ENCODE peak calls at places on chromosomes 2 and 18, in five cellular contexts. L is right cardiac atrium; Q is left cardiac atrium; G is Caco-2; T is stimulated activated CD8-positive, alpha-beta memory T cell treated with anti-CD3 and anti-CD28 coated beads, Interleukin-15, amount 100 ng/mL, for 48 hours. A is an unnamed sample.

GRCh38 chr2:215136669-215137328 is 1.6 kb downstream of the ABCA12 start:
- DNase-seq in L (no peak), Q (no peak), G (no peak), T (no peak), A (no peak)

GRCh38 chr2:133362061-133362476 is 206.2 kb downstream of the NCKAP5 start:
- DNase-seq in L (no peak), Q (no peak), G (no peak), T (no peak), A (no peak)

GRCh38 chr2:67871696-67872320 is 191.0 kb downstream of the C1D start:
- DNase-seq in L (no peak), Q (no peak), G (no peak), T (no peak), A (no peak)

GRCh38 chr2:212034841-212035585 is 503.6 kb downstream of the ERBB4 start:
- DNase-seq in L (no peak), Q (no peak), G (no peak), T (no peak), A (no peak)

GRCh38 chr2:173117678-173118077 is 42.0 kb downstream of the MAP3K20 start:
- DNase-seq in L (no peak), Q (no peak), G (no peak), T (no peak), A (no peak)

GRCh38 chr2:66439291-66440010 is 4.5 kb downstream of the MEIS1 start:
- DNase-seq in L (peak; percentile 73), Q (peak; percentile 40), G (no peak), T (no peak), A (peak; percentile 55)

GRCh38 chr18:12645751-12646203 is 12.1 kb downstream of the SPIRE1 start:
- DNase-seq in L (peak; percentile 57), Q (peak; percentile 49), G (no peak), T (no peak), A (peak; percentile 61)

GRCh38 chr2:118845843-118846666 is 1.4 kb downstream of the EN1 start:
- DNase-seq in L (no peak), Q (no peak), G (peak; percentile 21), T (no peak), A (no peak)

GRCh38 chr18:78975699-78976098 is 3.9 kb upstream of the SALL3 start:
- DNase-seq in L (no peak), Q (no peak), G (no peak), T (no peak), A (no peak)

GRCh38 chr2:204686415-204686814 is 141.1 kb downstream of the PARD3B start:
- DNase-seq in L (no peak), Q (no peak), G (no peak), T (no peak), A (no peak)

GRCh38 chr2:211077216-211077764 is 520.9 kb downstream of the CPS1 start:
- DNase-seq in L (no peak), Q (no peak), G (no peak), T (no peak), A (no peak)

GRCh38 chr2:119491776-119492525 is 32.3 kb downstream of the SCTR start:
- DNase-seq in L (no peak), Q (no peak), G (peak; percentile 92), T (no peak), A (no peak)

GRCh38 chr18:9682572-9682971 is 25.5 kb upstream of the RAB31 start:
- DNase-seq in L (no peak), Q (no peak), G (no peak), T (no peak), A (no peak)

GRCh38 chr2:238727585-238728321 is 120.1 kb upstream of the TWIST2 start:
- DNase-seq in L (peak; percentile 63), Q (peak; percentile 57), G (no peak), T (no peak), A (peak; percentile 72)

GRCh38 chr2:72275084-72275483 is 127.4 kb upstream of the CYP26B1 start:
- DNase-seq in L (no peak), Q (no peak), G (no peak), T (no peak), A (no peak)

GRCh38 chr18:5110288-5110687 is 86.8 kb downstream of the AKAIN1 start:
- DNase-seq in L (no peak), Q (no peak), G (no peak), T (no peak), A (no peak)

GRCh38 chr2:240999873-241000541 is 1.6 kb downstream of the SNED1 start:
- DNase-seq in L (no peak), Q (peak; percentile 20), G (no peak), T (no peak), A (no peak)

GRCh38 chr2:23301151-23301550 is 83.8 kb upstream of the KLHL29 start:
- DNase-seq in L (no peak), Q (no peak), G (no peak), T (no peak), A (no peak)

GRCh38 chr2:75896779-75897366 is 186.2 kb upstream of the GCFC2 start:
- DNase-seq in L (no peak), Q (no peak), G (peak; percentile 66), T (no peak), A (no peak)

GRCh38 chr18:36672437-36673344 is 156.1 kb downstream of the TPGS2 start:
- DNase-seq in L (peak; percentile 58), Q (no peak), G (no peak), T (no peak), A (no peak)

GRCh38 chr2:45823723-45824206 is 172.3 kb downstream of the PRKCE start:
- DNase-seq in L (peak; percentile 89), Q (peak; percentile 73), G (no peak), T (no peak), A (peak; percentile 89)

GRCh38 chr2:44997948-44998347 is 11.3 kb downstream of the SIX2 start:
- DNase-seq in L (no peak), Q (no peak), G (no peak), T (no peak), A (no peak)

GRCh38 chr18:70464343-70465114 is 175.7 kb downstream of the SOCS6 start:
- DNase-seq in L (peak; percentile 85), Q (peak; percentile 81), G (peak; percentile 55), T (peak; percentile 3), A (peak; percentile 81)

GRCh38 chr2:237254911-237255578 is 158.9 kb downstream of the COL6A3 start:
- DNase-seq in L (no peak), Q (no peak), G (no peak), T (no peak), A (no peak)

GRCh38 chr2:100178085-100178788 is 35.8 kb upstream of the AFF3 start:
- DNase-seq in L (no peak), Q (peak; percentile 36), G (peak; percentile 57), T (peak; percentile 15), A (no peak)

GRCh38 chr2:198309673-198310280 is 505.4 kb downstream of the PLCL1 start:
- DNase-seq in L (no peak), Q (no peak), G (no peak), T (no peak), A (no peak)

GRCh38 chr2:205772983-205773382 is 90.7 kb downstream of the NRP2 start:
- DNase-seq in L (no peak), Q (no peak), G (no peak), T (no peak), A (no peak)

GRCh38 chr2:98438190-98439133 is 6.2 kb upstream of the INPP4A start:
- DNase-seq in L (no peak), Q (no peak), G (no peak), T (no peak), A (no peak)

GRCh38 chr2:143936758-143937562 is 583.0 kb downstream of the ZEB2 start:
- DNase-seq in L (peak; percentile 77), Q (peak; percentile 42), G (no peak), T (peak; percentile 10), A (peak; percentile 56)

GRCh38 chr2:72695676-72696075 is 130.2 kb downstream of the EXOC6B start:
- DNase-seq in L (no peak), Q (no peak), G (no peak), T (no peak), A (no peak)

GRCh38 chr2:55567298-55567697 is 47.8 kb downstream of the CFAP36 start:
- DNase-seq in L (no peak), Q (no peak), G (no peak), T (no peak), A (no peak)

GRCh38 chr2:231395188-231396057 is at the start of gene B3GNT7:
- DNase-seq in L (no peak), Q (no peak), G (no peak), T (no peak), A (peak; percentile 47)

GRCh38 chr2:219416938-219417337 is 1.2 kb upstream of the DES start:
- DNase-seq in L (no peak), Q (no peak), G (no peak), T (no peak), A (no peak)

GRCh38 chr2:873027-873426 is 77.6 kb upstream of the SNTG2 start:
- DNase-seq in L (no peak), Q (no peak), G (no peak), T (no peak), A (no peak)

A was measured in Right ventricle myocardium superior.